ENCODE peak calls at places on chromosomes 3 and 15, in seven cellular contexts. N, U, J, H, X, O and Z are unnamed samples.

GRCh38 chr3:178198329-178198728 is 337.9 kb upstream of the KCNMB2 start:
- DNase-seq in O (peak; percentile 40), J (no peak), U (no peak), X (peak; percentile 44), N (peak; percentile 17), H (no peak), Z (no peak)

GRCh38 chr15:41494190-41494921 is 682 bp downstream of the ITPKA start:
- DNase-seq in O (no peak), N (no peak), H (peak; percentile 81), U (no peak), J (peak; percentile 77), X (no peak), Z (no peak)

GRCh38 chr3:11774296-11774877 is 72.3 kb downstream of the TAMM41 start:
- DNase-seq in X (peak; percentile 29), J (peak; percentile 79), H (peak; percentile 63), N (no peak), U (no peak), O (peak; percentile 45), Z (no peak)

GRCh38 chr3:193734737-193735366 is 141.8 kb downstream of the OPA1 start:
- DNase-seq in X (no peak), N (no peak), U (no peak), J (no peak), O (no peak), H (no peak), Z (no peak)

GRCh38 chr3:197598404-197598980 is 42.7 kb upstream of the BDH1 start:
- DNase-seq in X (no peak), J (no peak), U (no peak), H (no peak), N (no peak), O (no peak), Z (no peak)

GRCh38 chr3:185744997-185745843 is 79.6 kb downstream of the IGF2BP2 start:
- DNase-seq in J (no peak), O (peak; percentile 96), N (peak; percentile 85), X (peak; percentile 93), U (no peak), H (no peak), Z (peak; percentile 96)

GRCh38 chr15:32131803-32132202 is 101.5 kb downstream of the CHRNA7 start:
- DNase-seq in O (no peak), N (no peak), H (no peak), J (no peak), U (no peak), X (no peak), Z (no peak)

GRCh38 chr3:138768126-138768525 is 66.6 kb downstream of the PIK3CB start:
- DNase-seq in J (no peak), N (no peak), X (no peak), U (no peak), H (no peak), O (no peak), Z (no peak)

GRCh38 chr15:80152180-80152895 is 461 bp upstream of the FAH start:
- DNase-seq in U (peak; percentile 99), X (peak; percentile 92), N (peak; percentile 50), J (peak; percentile 97), H (peak; percentile 98), O (peak; percentile 90), Z (peak; percentile 51)

GRCh38 chr15:56249080-56249479 is 5.4 kb upstream of the RFX7 start:
- DNase-seq in U (no peak), N (no peak), O (peak; percentile 58), X (peak; percentile 64), H (no peak), J (peak; percentile 76), Z (peak; percentile 42)

GRCh38 chr15:42582569-42583235 is 7.3 kb downstream of the STARD9 start:
- DNase-seq in O (no peak), N (no peak), H (no peak), X (no peak), U (no peak), J (no peak), Z (no peak)

GRCh38 chr3:45011756-45012441 is 14.2 kb upstream of the CLEC3B start:
- DNase-seq in X (peak; percentile 93), O (peak; percentile 91), H (no peak), J (no peak), U (peak; percentile 84), N (peak; percentile 94), Z (peak; percentile 73)

GRCh38 chr3:155153242-155154186 is 73.4 kb downstream of the MME start:
- DNase-seq in X (no peak), O (no peak), J (no peak), U (no peak), H (no peak), N (no peak), Z (no peak)

GRCh38 chr3:143070977-143071551 is 48.5 kb upstream of the CHST2 start:
- DNase-seq in N (peak; percentile 84), H (no peak), J (no peak), U (no peak), O (peak; percentile 82), X (peak; percentile 80), Z (peak; percentile 62)

GRCh38 chr3:170058127-170058526 is 20.3 kb downstream of the GPR160 start:
- DNase-seq in H (no peak), J (no peak), N (no peak), X (no peak), O (no peak), U (no peak), Z (no peak)

GRCh38 chr3:3998140-3998977 is 199.1 kb downstream of the LRRN1 start:
- DNase-seq in X (peak; percentile 45), U (no peak), N (no peak), H (peak; percentile 38), O (no peak), J (peak; percentile 70), Z (peak; percentile 29)

GRCh38 chr3:133595341-133595740 is 21.9 kb downstream of the CDV3 start:
- DNase-seq in J (no peak), X (peak; percentile 92), N (no peak), O (peak; percentile 65), U (no peak), H (no peak), Z (no peak)

GRCh38 chr15:44706946-44707636 is 4.0 kb downstream of the PATL2 start:
- DNase-seq in U (no peak), X (no peak), O (no peak), H (peak; percentile 83), J (no peak), N (no peak), Z (no peak)

GRCh38 chr3:96831175-96831574 is 16.8 kb downstream of the EPHA6 start:
- DNase-seq in U (no peak), X (no peak), N (no peak), H (no peak), O (no peak), J (no peak), Z (no peak)

GRCh38 chr3:13414040-13414729 is 5.9 kb downstream of the NUP210 start:
- DNase-seq in O (no peak), X (no peak), U (peak; percentile 71), N (no peak), H (no peak), J (no peak), Z (no peak)

GRCh38 chr3:35733276-35733675 is 94.0 kb downstream of the ARPP21 start:
- DNase-seq in H (no peak), O (no peak), N (no peak), U (no peak), J (no peak), X (no peak), Z (no peak)

GRCh38 chr15:32781781-32782180 is 64.0 kb downstream of the GREM1 start:
- DNase-seq in J (no peak), U (no peak), H (no peak), X (peak; percentile 56), N (no peak), O (no peak), Z (no peak)

GRCh38 chr3:147361671-147362420 is 44.5 kb downstream of the ZIC4 start:
- DNase-seq in U (peak; percentile 70), O (no peak), N (no peak), X (no peak), H (peak; percentile 47), J (peak; percentile 81), Z (no peak)

GRCh38 chr3:128318275-128318920 is 148.3 kb downstream of the DNAJB8 start:
- DNase-seq in X (no peak), U (no peak), H (no peak), N (no peak), J (no peak), O (no peak), Z (no peak)

GRCh38 chr15:72590427-72590826 is 64.1 kb upstream of the GOLGA6B start:
- DNase-seq in U (no peak), J (no peak), H (no peak), X (no peak), N (no peak), O (no peak), Z (no peak)

GRCh38 chr15:72585025-72585424 is 69.5 kb upstream of the GOLGA6B start:
- DNase-seq in J (no peak), H (no peak), X (no peak), N (no peak), O (no peak), U (no peak), Z (no peak)

GRCh38 chr15:72588096-72588495 is 66.4 kb upstream of the GOLGA6B start:
- DNase-seq in H (no peak), X (no peak), J (no peak), O (no peak), N (no peak), U (no peak), Z (no peak)

GRCh38 chr15:72584006-72584405 is 70.5 kb upstream of the GOLGA6B start:
- DNase-seq in N (no peak), X (peak; percentile 40), J (peak; percentile 11), H (no peak), U (no peak), O (peak; percentile 25), Z (no peak)

GRCh38 chr15:72585659-72586058 is 68.8 kb upstream of the GOLGA6B start:
- DNase-seq in H (no peak), N (no peak), U (no peak), O (peak; percentile 28), X (peak; percentile 25), J (no peak), Z (no peak)
- TF ChIP-seq CTCF in H (peak; percentile 4), N (peak; percentile 27), U (peak; percentile 6), O (peak; percentile 31), X (peak; percentile 39), J (no peak), Z (peak; percentile 33)

GRCh38 chr3:156548041-156548687 is 6.8 kb downstream of the SSR3 start:
- DNase-seq in X (no peak), H (no peak), N (no peak), O (no peak), J (no peak), U (no peak), Z (no peak)
- H3K36me3 ChIP-seq in X (peaks cover 13% of the 10 kb centered on the region), H (no peaks in the 10 kb centered on the region), N (peaks cover 5% of the 10 kb centered on the region), O (peaks cover 39% of the 10 kb centered on the region), J (peaks cover 4% of the 10 kb centered on the region), U (peaks cover 97% of the 10 kb centered on the region), Z (no peaks in the 10 kb centered on the region)

DNA sequence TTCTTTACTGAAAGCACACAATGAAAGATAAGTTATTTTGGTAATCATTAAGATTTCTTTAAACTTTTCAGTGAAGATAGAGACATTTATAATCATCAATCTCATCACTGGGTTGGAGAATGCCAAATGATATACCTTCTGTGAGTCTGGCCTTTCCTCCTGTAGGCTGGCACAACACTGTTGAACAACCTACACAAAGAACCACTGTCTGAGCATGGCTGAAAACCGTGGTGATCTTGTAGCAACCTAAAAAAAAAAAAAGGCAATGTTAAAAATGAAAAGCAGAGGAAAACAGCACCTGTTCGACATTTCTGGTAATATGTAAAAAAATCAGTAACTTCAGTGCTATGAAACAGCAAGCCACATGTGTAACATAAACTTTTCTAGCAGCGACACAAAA is 1.8 kb downstream of the RPS27L start:
- DNase-seq in X (no peak), J (no peak), H (no peak), O (no peak), N (no peak), U (no peak), Z (no peak)
- H3K4me3 ChIP-seq in X (peak overlapping the region; percentile 85), J (peak overlapping the region; percentile 86), H (no peak overlapping the region), O (peak overlapping the region; percentile 97), N (peak overlapping the region; percentile 66), U (peak overlapping the region; percentile 93), Z (peak overlapping the region; percentile 78)

GRCh38 chr3:149489060-149489690 is 14.7 kb downstream of the TM4SF4 start:
- DNase-seq in O (no peak), J (peak; percentile 61), N (no peak), X (no peak), H (no peak), U (no peak), Z (no peak)
- TF ChIP-seq CTCF in O (peak; percentile 60), J (peak; percentile 67), N (peak; percentile 62), X (peak; percentile 43), H (peak; percentile 57), U (peak; percentile 18), Z (peak; percentile 61)